ENCODE peak calls at places on chromosomes 12 and 14, in eight cellular contexts. I is hypothalamus; O is uterus; L is fibroblast of the aortic adventitia; J is AG09309; D is stimulated activated CD4-positive, alpha-beta T cell treated with anti-CD3 and anti-CD28 coated beads, Interleukin-1b, Interleukin-23, amount 100 ng/mL, for 1 hour; E is substantia nigra; B is HT1080. Q is an unnamed sample.

GRCh38 chr12:11078246-11078645 is 13.9 kb downstream of the TAS2R43 start:
- DNase-seq in D (no peak), J (no peak), I (no peak), E (no peak), O (no peak), B (no peak), L (no peak), Q (no peak)

GRCh38 chr12:116015525-116015924 is 262.0 kb downstream of the MED13L start:
- DNase-seq in D (no peak), E (peak), O (no peak), B (peak), J (no peak), L (peak), I (no peak), Q (peak)

GRCh38 chr14:54787263-54787662 is 115.4 kb downstream of the GCH1 start:
- DNase-seq in D (no peak), B (no peak), I (no peak), E (no peak), O (no peak), L (no peak), J (no peak), Q (no peak)

GRCh38 chr12:50542448-50542847 is 37.7 kb downstream of the DIP2B start:
- DNase-seq in B (peak), I (no peak), L (peak), E (no peak), D (no peak), J (no peak), O (no peak), Q (no peak)

GRCh38 chr12:93968518-93968917 is 179.9 kb upstream of the PLXNC1 start:
- DNase-seq in O (no peak), I (peak), J (no peak), L (no peak), E (no peak), B (no peak), D (no peak), Q (no peak)

GRCh38 chr14:81205639-81206038 is 15.1 kb downstream of the GTF2A1 start:
- DNase-seq in O (no peak), E (no peak), D (no peak), J (no peak), L (no peak), B (no peak), I (no peak), Q (no peak)

GRCh38 chr12:24414421-24414820 is 465.0 kb upstream of the SOX5 start:
- DNase-seq in E (no peak), J (no peak), L (no peak), B (no peak), O (no peak), D (no peak), I (no peak), Q (no peak)

GRCh38 chr14:69525896-69526295 is 41.4 kb downstream of the PLEKHD1 start:
- DNase-seq in I (no peak), E (no peak), L (no peak), J (no peak), D (no peak), O (no peak), B (no peak), Q (no peak)

GRCh38 chr14:105528197-105528858 is 1.9 kb downstream of the TMEM121 start:
- DNase-seq in E (peak), D (peak), B (peak), I (peak), O (peak), J (peak), L (peak), Q (no peak)

GRCh38 chr14:69713127-69713800 is 53.7 kb upstream of the SRSF5 start:
- DNase-seq in O (no peak), I (no peak), L (no peak), E (no peak), J (no peak), D (no peak), B (no peak), Q (no peak)

GRCh38 chr14:99538733-99539132 is 57.5 kb downstream of the CCNK start:
- DNase-seq in J (no peak), D (no peak), O (no peak), B (no peak), L (no peak), I (no peak), E (no peak), Q (no peak)

GRCh38 chr12:122148657-122149056 is 25.4 kb downstream of the IL31 start:
- DNase-seq in D (no peak), B (no peak), I (no peak), E (no peak), J (no peak), O (no peak), L (peak), Q (no peak)

GRCh38 chr14:36967892-36968555 is 204.4 kb downstream of the SLC25A21 start:
- DNase-seq in I (no peak), E (no peak), D (no peak), B (peak), J (no peak), O (no peak), L (no peak), Q (no peak)

GRCh38 chr14:23112359-23113178 is 6.5 kb downstream of the CEBPE start:
- DNase-seq in B (no peak), O (no peak), L (peak), D (no peak), I (no peak), E (no peak), J (no peak), Q (no peak)

GRCh38 chr12:46451276-46452021 is 78.9 kb upstream of the SLC38A2 start:
- DNase-seq in O (no peak), E (no peak), L (no peak), B (no peak), I (no peak), J (no peak), D (no peak), Q (no peak)

Q was measured in BJ.